ENCODE peak calls at places on chromosomes 13 and 19, in four cellular contexts. V is activated B cell treated with CpG ODN at 0.5 μM for 24 hours, T is SK-N-DZ, J is thoracic aorta. C is an unnamed sample.

GRCh38 chr13:80339841-80340642 is 884 bp downstream of the SPRY2 start:
- DNase-seq in V (peak), T (peak), J (no peak), C (peak)

GRCh38 chr19:13849991-13850909 is 26.7 kb upstream of the NANOS3 start:
- DNase-seq in V (peak), T (peak), J (no peak), C (peak)

GRCh38 chr19:38669532-38669931 is 22.1 kb downstream of the ACTN4 start:
- DNase-seq in V (no peak), T (no peak), J (no peak), C (no peak)

GRCh38 chr13:67515895-67516294 is 285.8 kb upstream of the PCDH9 start:
- DNase-seq in V (no peak), T (no peak), J (no peak), C (no peak)

GRCh38 chr19:16385821-16386220 is 61.2 kb downstream of the KLF2 start:
- DNase-seq in V (no peak), T (no peak), J (no peak), C (no peak)

GRCh38 chr19:48512504-48513288 is 1.1 kb upstream of the LMTK3 start:
- DNase-seq in V (no peak), T (no peak), J (no peak), C (no peak)

GRCh38 chr19:47391510-47392223 is 27.7 kb downstream of the MEIS3 start:
- DNase-seq in V (peak), T (peak), J (no peak), C (peak)

GRCh38 chr13:112960671-112961070 is 8.3 kb upstream of the MCF2L start:
- DNase-seq in V (no peak), T (no peak), J (no peak), C (no peak)

GRCh38 chr19:46488551-46488950 is 7.1 kb downstream of the PNMA8B start:
- DNase-seq in V (no peak), T (no peak), J (no peak), C (no peak)

GRCh38 chr19:12840091-12841079 is 2.1 kb downstream of the MAST1 start:
- DNase-seq in V (no peak), T (peak), J (no peak), C (peak)

GRCh38 chr19:14412436-14413071 is 6.6 kb downstream of the DDX39A start:
- DNase-seq in V (no peak), T (no peak), J (no peak), C (no peak)

GRCh38 chr19:5086725-5087439 is 118.0 kb downstream of the KDM4B start:
- DNase-seq in V (no peak), T (no peak), J (no peak), C (peak)

GRCh38 chr19:41705393-41706174 is 2.8 kb upstream of the CEACAM5 start:
- DNase-seq in V (peak), T (no peak), J (no peak), C (no peak)